ENCODE peak calls at places on chromosome 2, in ten cellular contexts. One of them, this sample, is unnamed.

GRCh38 chr2:239157766-239158165 is 243.1 kb downstream of the HDAC4 start:
- DNase-seq in GM13976: no peak
- DNase-seq in endothelial cell of umbilical vein: peak
- DNase-seq in AG04450: no peak
- DNase-seq in GM04503: no peak
- DNase-seq in transverse colon: peak
- DNase-seq in foreskin fibroblast: peak
- DNase-seq in DND-41: no peak
- DNase-seq in T-helper 17 cell: peak
- DNase-seq in ACHN: peak
- DNase-seq in this sample: peak

GRCh38 chr2:55804535-55804934 is 110.9 kb upstream of the PNPT1 start:
- DNase-seq in T-helper 17 cell: no peak
- DNase-seq in DND-41: no peak
- DNase-seq in transverse colon: no peak
- DNase-seq in ACHN: no peak
- DNase-seq in foreskin fibroblast: no peak
- DNase-seq in endothelial cell of umbilical vein: no peak
- DNase-seq in AG04450: no peak
- DNase-seq in GM04503: no peak
- DNase-seq in GM13976: no peak
- DNase-seq in this sample: no peak

GRCh38 chr2:7102831-7103230 is 185.6 kb downstream of the RNF144A start:
- DNase-seq in AG04450: no peak
- DNase-seq in GM04503: no peak
- DNase-seq in ACHN: no peak
- DNase-seq in DND-41: no peak
- DNase-seq in T-helper 17 cell: no peak
- DNase-seq in foreskin fibroblast: no peak
- DNase-seq in endothelial cell of umbilical vein: no peak
- DNase-seq in transverse colon: no peak
- DNase-seq in GM13976: no peak
- DNase-seq in this sample: no peak

GRCh38 chr2:109482371-109482841 is 131.4 kb downstream of the SEPTIN10 start:
- DNase-seq in ACHN: no peak
- DNase-seq in DND-41: no peak
- DNase-seq in endothelial cell of umbilical vein: peak
- DNase-seq in GM04503: no peak
- DNase-seq in GM13976: no peak
- DNase-seq in foreskin fibroblast: peak
- DNase-seq in AG04450: no peak
- DNase-seq in transverse colon: no peak
- DNase-seq in T-helper 17 cell: no peak
- DNase-seq in this sample: no peak

GRCh38 chr2:73020657-73021370 is 50.7 kb downstream of the SFXN5 start:
- DNase-seq in T-helper 17 cell: no peak
- DNase-seq in transverse colon: no peak
- DNase-seq in GM04503: peak
- DNase-seq in foreskin fibroblast: peak
- DNase-seq in AG04450: peak
- DNase-seq in endothelial cell of umbilical vein: peak
- DNase-seq in ACHN: peak
- DNase-seq in DND-41: no peak
- DNase-seq in GM13976: peak
- DNase-seq in this sample: peak

GRCh38 chr2:131092409-131093065 is 723 bp downstream of the FAM168B start:
- DNase-seq in T-helper 17 cell: no peak
- DNase-seq in transverse colon: no peak
- DNase-seq in GM04503: no peak
- DNase-seq in AG04450: no peak
- DNase-seq in DND-41: no peak
- DNase-seq in endothelial cell of umbilical vein: peak
- DNase-seq in foreskin fibroblast: no peak
- DNase-seq in ACHN: peak
- DNase-seq in GM13976: no peak
- DNase-seq in this sample: no peak

GRCh38 chr2:33670392-33670937 is 71.4 kb upstream of the FAM98A start:
- DNase-seq in transverse colon: no peak
- DNase-seq in T-helper 17 cell: no peak
- DNase-seq in AG04450: no peak
- DNase-seq in foreskin fibroblast: no peak
- DNase-seq in GM04503: no peak
- DNase-seq in ACHN: no peak
- DNase-seq in endothelial cell of umbilical vein: no peak
- DNase-seq in GM13976: no peak
- DNase-seq in DND-41: no peak
- DNase-seq in this sample: peak

GRCh38 chr2:40371525-40372277 is 80.2 kb downstream of the SLC8A1 start:
- DNase-seq in endothelial cell of umbilical vein: no peak
- DNase-seq in ACHN: peak
- DNase-seq in AG04450: peak
- DNase-seq in GM04503: peak
- DNase-seq in foreskin fibroblast: peak
- DNase-seq in transverse colon: peak
- DNase-seq in GM13976: no peak
- DNase-seq in DND-41: no peak
- DNase-seq in T-helper 17 cell: no peak
- DNase-seq in this sample: peak

This sample was measured in MCF 10A.